ENCODE peak calls at places on chromosomes 7 and 10, in four cellular contexts. One of them, this sample, is unnamed. For H3K4me1, the result is how much of the 10 kb centered on the place peaks cover.

GRCh38 chr7:30469303-30469702 is 9.3 kb downstream of the NOD1 start:
- DNase-seq in colonic mucosa: peak
- DNase-seq in SK-N-SH: no peak
- DNase-seq in psoas muscle: peak
- DNase-seq in this sample: peak

GRCh38 chr7:137097111-137097510 is 228.7 kb downstream of the CHRM2 start:
- DNase-seq in colonic mucosa: no peak
- DNase-seq in SK-N-SH: no peak
- DNase-seq in psoas muscle: no peak
- DNase-seq in this sample: no peak

GRCh38 chr10:54559498-54559897 is 241.5 kb downstream of the PCDH15 start:
- DNase-seq in colonic mucosa: no peak
- DNase-seq in SK-N-SH: no peak
- DNase-seq in psoas muscle: no peak
- DNase-seq in this sample: no peak

GRCh38 chr7:27152816-27153486 is 568 bp upstream of the HOXA3 start:
- DNase-seq in colonic mucosa: peak
- DNase-seq in psoas muscle: no peak
- DNase-seq in SK-N-SH: peak
- DNase-seq in this sample: no peak

GRCh38 chr7:42233166-42233565 is 3.8 kb downstream of the GLI3 start:
- DNase-seq in colonic mucosa: no peak
- DNase-seq in psoas muscle: no peak
- DNase-seq in SK-N-SH: no peak
- DNase-seq in this sample: no peak

GRCh38 chr10:3485287-3485686 is 299.7 kb downstream of the KLF6 start:
- DNase-seq in SK-N-SH: no peak
- DNase-seq in colonic mucosa: no peak
- DNase-seq in psoas muscle: no peak
- DNase-seq in this sample: no peak

GRCh38 chr7:154578351-154578750 is 424.6 kb downstream of the PAXIP1 start:
- DNase-seq in colonic mucosa: no peak
- DNase-seq in SK-N-SH: no peak
- DNase-seq in psoas muscle: no peak
- DNase-seq in this sample: no peak

GRCh38 chr10:91073301-91073780 is 147.1 kb upstream of the PCGF5 start:
- DNase-seq in SK-N-SH: no peak
- DNase-seq in psoas muscle: no peak
- DNase-seq in colonic mucosa: no peak
- DNase-seq in this sample: no peak

GRCh38 chr10:128526793-128527375 is 400.7 kb upstream of the MKI67 start:
- DNase-seq in SK-N-SH: peak
- DNase-seq in colonic mucosa: no peak
- DNase-seq in psoas muscle: no peak
- DNase-seq in this sample: no peak

GRCh38 chr10:73779018-73779417 is 2.8 kb upstream of the CHCHD1 start:
- DNase-seq in psoas muscle: no peak
- DNase-seq in colonic mucosa: no peak
- DNase-seq in SK-N-SH: no peak
- DNase-seq in this sample: no peak

GRCh38 chr10:73779539-73780197 is 2.2 kb upstream of the CHCHD1 start:
- DNase-seq in psoas muscle: no peak
- DNase-seq in SK-N-SH: no peak
- DNase-seq in colonic mucosa: no peak
- DNase-seq in this sample: no peak

GRCh38 chr10:73781548-73781878 is 335 bp upstream of the CHCHD1 start:
- DNase-seq in SK-N-SH: no peak
- DNase-seq in colonic mucosa: no peak
- DNase-seq in psoas muscle: no peak
- DNase-seq in this sample: no peak

GRCh38 chr10:73780966-73781365 is 882 bp upstream of the CHCHD1 start:
- DNase-seq in colonic mucosa: peak
- DNase-seq in SK-N-SH: no peak
- DNase-seq in psoas muscle: no peak
- DNase-seq in this sample: no peak

DNA sequence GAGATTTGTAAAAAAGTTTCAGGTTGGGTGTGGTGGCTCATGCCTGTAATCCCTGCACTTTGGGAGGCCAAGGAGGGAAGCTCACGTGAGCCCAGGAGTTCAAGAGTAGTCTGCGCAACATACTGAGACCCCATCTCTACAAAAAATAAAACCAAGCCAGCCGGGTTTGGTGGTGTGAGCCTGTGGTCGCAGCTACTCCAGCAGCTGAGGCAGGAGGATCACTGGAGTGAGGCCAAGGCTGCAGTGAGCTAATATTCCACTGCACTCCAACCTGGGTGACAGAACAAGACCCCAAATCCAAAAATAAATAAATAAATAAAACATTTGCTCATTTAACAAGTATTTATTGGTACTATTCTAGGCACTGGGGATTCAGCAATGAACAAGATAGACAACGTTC is 1.5 kb upstream of the CHCHD1 start:
- DNase-seq in SK-N-SH: no peak
- DNase-seq in colonic mucosa: no peak
- DNase-seq in psoas muscle: no peak
- DNase-seq in this sample: no peak
- H3K4me1 ChIP-seq in SK-N-SH: under half
- H3K4me1 ChIP-seq in colonic mucosa: under half
- H3K4me1 ChIP-seq in psoas muscle: under half
- H3K4me1 ChIP-seq in this sample: under half

GRCh38 chr10:99658622-99659030 is 683 bp upstream of the ENTPD7 start:
- DNase-seq in SK-N-SH: peak
- DNase-seq in colonic mucosa: peak
- DNase-seq in psoas muscle: peak
- DNase-seq in this sample: peak

GRCh38 chr10:99661370-99661749 is 2.1 kb downstream of the ENTPD7 start:
- DNase-seq in SK-N-SH: no peak
- DNase-seq in psoas muscle: no peak
- DNase-seq in colonic mucosa: no peak
- DNase-seq in this sample: no peak

GRCh38 chr10:99660662-99661369 is 1.5 kb downstream of the ENTPD7 start:
- DNase-seq in psoas muscle: no peak
- DNase-seq in SK-N-SH: no peak
- DNase-seq in colonic mucosa: no peak
- DNase-seq in this sample: no peak

GRCh38 chr10:99659868-99660366 is 608 bp downstream of the ENTPD7 start:
- DNase-seq in colonic mucosa: peak
- DNase-seq in SK-N-SH: peak
- DNase-seq in psoas muscle: no peak
- DNase-seq in this sample: peak

DNA sequence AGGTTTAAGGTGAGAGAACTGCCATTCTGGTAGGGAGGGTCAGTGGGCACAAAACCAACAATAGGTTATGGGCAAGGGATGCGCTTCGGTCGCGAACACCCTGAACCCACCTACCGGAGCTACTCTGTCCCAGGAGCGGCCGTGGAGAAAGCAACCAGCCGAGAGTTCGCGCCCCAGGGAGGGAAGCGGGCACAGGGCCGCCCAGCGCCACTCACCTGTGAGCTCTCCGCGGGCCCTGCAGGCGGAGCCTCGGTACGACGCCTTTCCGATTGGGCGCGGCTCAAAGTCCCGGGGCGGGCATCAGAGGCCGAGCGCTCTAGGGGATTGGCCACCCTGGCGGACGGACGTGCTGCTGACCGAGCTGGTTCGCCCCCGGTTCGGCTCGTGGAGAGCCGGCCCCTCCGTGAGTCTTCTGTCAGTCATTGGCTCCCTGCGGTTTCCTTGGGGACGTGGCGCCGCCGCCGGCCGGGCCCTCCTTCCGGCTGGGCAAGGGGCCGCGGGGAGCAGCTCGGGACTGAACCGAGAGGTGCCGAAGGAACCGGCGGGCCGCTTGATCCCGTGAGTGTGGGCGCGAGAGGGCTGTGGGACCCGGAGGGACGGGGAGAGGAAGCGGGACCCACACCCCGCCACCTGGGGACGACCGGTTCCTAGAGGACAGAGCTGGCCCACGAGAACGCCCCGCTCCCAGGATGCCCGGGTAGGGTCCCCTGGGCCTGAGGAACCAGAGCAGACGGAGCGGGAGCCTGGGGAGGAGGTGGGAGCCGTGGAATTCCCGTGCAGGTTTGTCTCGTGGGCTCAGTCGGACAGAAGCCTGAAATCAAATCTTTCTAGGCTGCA is at the start of gene ENTPD7:
- DNase-seq in SK-N-SH: peak
- DNase-seq in psoas muscle: peak
- DNase-seq in colonic mucosa: peak
- DNase-seq in this sample: peak
- TF ChIP-seq CTCF in SK-N-SH: no peak
- TF ChIP-seq CTCF in psoas muscle: peak
- TF ChIP-seq CTCF in colonic mucosa: no peak
- TF ChIP-seq CTCF in this sample: peak

DNA sequence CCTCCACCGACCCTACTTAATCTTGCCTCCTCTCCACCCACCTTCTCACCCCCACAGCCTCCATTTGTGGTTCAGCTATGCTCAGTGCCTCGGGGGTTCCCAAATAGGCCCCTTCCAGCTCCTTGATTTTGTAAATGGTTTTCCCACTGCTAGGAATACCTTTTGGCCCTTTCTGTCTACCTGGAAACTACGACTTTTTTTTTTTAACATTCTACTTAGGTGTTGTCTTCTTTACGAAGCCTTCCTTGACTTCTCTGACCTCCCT is 27.2 kb upstream of the PDCD4 start:
- DNase-seq in SK-N-SH: no peak
- DNase-seq in colonic mucosa: no peak
- DNase-seq in psoas muscle: no peak
- DNase-seq in this sample: no peak
- H3K4me1 ChIP-seq in SK-N-SH: under half
- H3K4me1 ChIP-seq in colonic mucosa: under half
- H3K4me1 ChIP-seq in psoas muscle: under half
- H3K4me1 ChIP-seq in this sample: half or more

GRCh38 chr10:93071674-93072224 is 1.9 kb upstream of the CYP26A1 start:
- DNase-seq in psoas muscle: peak
- DNase-seq in SK-N-SH: peak
- DNase-seq in colonic mucosa: no peak
- DNase-seq in this sample: peak
- TF ChIP-seq CTCF in psoas muscle: no peak
- TF ChIP-seq CTCF in SK-N-SH: peak
- TF ChIP-seq CTCF in colonic mucosa: no peak
- TF ChIP-seq CTCF in this sample: no peak

GRCh38 chr10:98265403-98266378 is 2.3 kb downstream of the LOXL4 start:
- DNase-seq in psoas muscle: no peak
- DNase-seq in SK-N-SH: no peak
- DNase-seq in colonic mucosa: no peak
- DNase-seq in this sample: no peak
- H3K4me1 ChIP-seq in psoas muscle: under half
- H3K4me1 ChIP-seq in SK-N-SH: under half
- H3K4me1 ChIP-seq in colonic mucosa: under half
- H3K4me1 ChIP-seq in this sample: under half

GRCh38 chr7:46492460-46492859 is 571.4 kb upstream of the IGFBP3 start:
- DNase-seq in psoas muscle: no peak
- DNase-seq in colonic mucosa: no peak
- DNase-seq in SK-N-SH: no peak
- DNase-seq in this sample: no peak

GRCh38 chr7:46494441-46494840 is 573.4 kb upstream of the IGFBP3 start:
- DNase-seq in psoas muscle: no peak
- DNase-seq in colonic mucosa: no peak
- DNase-seq in SK-N-SH: no peak
- DNase-seq in this sample: no peak

GRCh38 chr7:46494026-46494425 is 573.0 kb upstream of the IGFBP3 start:
- DNase-seq in colonic mucosa: no peak
- DNase-seq in psoas muscle: no peak
- DNase-seq in SK-N-SH: no peak
- DNase-seq in this sample: no peak

GRCh38 chr7:46490406-46490805 is 569.3 kb upstream of the IGFBP3 start:
- DNase-seq in SK-N-SH: no peak
- DNase-seq in colonic mucosa: no peak
- DNase-seq in psoas muscle: no peak
- DNase-seq in this sample: no peak

GRCh38 chr7:46493196-46493595 is 572.1 kb upstream of the IGFBP3 start:
- DNase-seq in psoas muscle: no peak
- DNase-seq in colonic mucosa: no peak
- DNase-seq in SK-N-SH: no peak
- DNase-seq in this sample: no peak
- TF ChIP-seq CTCF in psoas muscle: no peak
- TF ChIP-seq CTCF in colonic mucosa: no peak
- TF ChIP-seq CTCF in SK-N-SH: peak
- TF ChIP-seq CTCF in this sample: no peak

GRCh38 chr10:73782749-73783085 is 869 bp downstream of the CHCHD1 start:
- DNase-seq in psoas muscle: no peak
- DNase-seq in colonic mucosa: no peak
- DNase-seq in SK-N-SH: no peak
- DNase-seq in this sample: no peak

GRCh38 chr10:73786512-73786885 is 1.1 kb downstream of the ZSWIM8 start:
- DNase-seq in psoas muscle: no peak
- DNase-seq in colonic mucosa: no peak
- DNase-seq in SK-N-SH: no peak
- DNase-seq in this sample: no peak

GRCh38 chr10:73785721-73786511 is 510 bp downstream of the ZSWIM8 start:
- DNase-seq in SK-N-SH: peak
- DNase-seq in colonic mucosa: peak
- DNase-seq in psoas muscle: peak
- DNase-seq in this sample: peak

GRCh38 chr10:73781879-73782748 is at the start of gene CHCHD1:
- DNase-seq in colonic mucosa: peak
- DNase-seq in SK-N-SH: peak
- DNase-seq in psoas muscle: peak
- DNase-seq in this sample: peak

GRCh38 chr10:73785221-73785720 is at the start of gene ZSWIM8:
- DNase-seq in colonic mucosa: peak
- DNase-seq in SK-N-SH: peak
- DNase-seq in psoas muscle: peak
- DNase-seq in this sample: peak
- H3K4me1 ChIP-seq in colonic mucosa: under half
- H3K4me1 ChIP-seq in SK-N-SH: under half
- H3K4me1 ChIP-seq in psoas muscle: half or more
- H3K4me1 ChIP-seq in this sample: under half

DNA sequence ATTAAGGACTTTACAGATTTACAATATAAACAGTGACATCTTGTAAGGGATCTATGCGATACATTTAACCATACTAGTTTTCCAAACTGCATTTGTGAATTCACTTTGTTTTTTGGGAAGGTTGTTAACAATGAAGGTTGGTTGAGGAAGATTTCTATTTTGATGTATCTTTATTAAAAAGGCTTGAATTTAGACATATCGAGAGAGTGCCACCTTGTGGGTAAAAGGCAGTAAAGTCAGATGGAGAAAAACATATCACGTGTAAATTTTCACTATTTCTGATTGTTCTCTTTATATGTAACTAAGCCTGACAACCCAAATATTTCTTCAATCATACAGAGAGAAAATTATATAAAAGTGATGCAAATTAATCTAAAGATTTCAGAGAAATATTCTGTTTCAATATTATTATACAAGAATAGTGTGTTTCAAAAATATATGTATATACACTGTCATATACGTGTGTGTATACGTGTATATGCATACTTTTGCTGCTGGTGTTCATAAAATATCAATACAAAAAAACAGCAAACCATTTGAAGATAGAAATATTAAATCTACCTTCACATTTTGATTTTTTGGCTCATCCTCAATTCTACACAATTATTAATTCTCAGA is 988.6 kb downstream of the SORCS1 start:
- DNase-seq in psoas muscle: no peak
- DNase-seq in SK-N-SH: no peak
- DNase-seq in colonic mucosa: no peak
- DNase-seq in this sample: no peak
- TF ChIP-seq CTCF in psoas muscle: peak
- TF ChIP-seq CTCF in SK-N-SH: peak
- TF ChIP-seq CTCF in colonic mucosa: no peak
- TF ChIP-seq CTCF in this sample: no peak

GRCh38 chr7:47529405-47529804 is 52.5 kb downstream of the TNS3 start:
- DNase-seq in psoas muscle: no peak
- DNase-seq in colonic mucosa: no peak
- DNase-seq in SK-N-SH: no peak
- DNase-seq in this sample: no peak
- H3K4me1 ChIP-seq in psoas muscle: under half
- H3K4me1 ChIP-seq in colonic mucosa: under half
- H3K4me1 ChIP-seq in SK-N-SH: under half
- H3K4me1 ChIP-seq in this sample: under half

This sample was measured in mucosa of descending colon.